ENCODE peak calls at places on chromosome 4, in nine cellular contexts. J is neuronal stem cell, Y is small intestine, Q is NCI-H1105, D is NCI-H1092, G is H54, R is lower lobe of right lung, F is choroid plexus epithelial cell, B is Caki2. Z is an unnamed sample.

GRCh38 chr4:5990446-5991160 is 27.6 kb downstream of the C4orf50 start:
- DNase-seq in J (no peak), Y (no peak), Q (no peak), D (no peak), G (no peak), R (no peak), F (no peak), B (no peak), Z (no peak)

GRCh38 chr4:139689093-139689722 is 23.6 kb downstream of the MGST2 start:
- DNase-seq in J (no peak), Y (peak), Q (no peak), D (no peak), G (no peak), R (no peak), F (no peak), B (peak), Z (no peak)

GRCh38 chr4:14478504-14478903 is 523.8 kb upstream of the CPEB2 start:
- DNase-seq in J (no peak), Y (no peak), Q (no peak), D (no peak), G (no peak), R (no peak), F (no peak), B (no peak), Z (no peak)

GRCh38 chr4:140046037-140046436 is 107.9 kb downstream of the MAML3 start:
- DNase-seq in J (no peak), Y (no peak), Q (no peak), D (no peak), G (no peak), R (no peak), F (no peak), B (no peak), Z (no peak)

GRCh38 chr4:174631901-174632758 is 109.8 kb upstream of the HPGD start:
- DNase-seq in J (peak), Y (peak), Q (no peak), D (peak), G (no peak), R (no peak), F (peak), B (peak), Z (peak)

GRCh38 chr4:74038161-74039064 is at the start of gene CXCL3:
- DNase-seq in J (peak), Y (peak), Q (peak), D (no peak), G (peak), R (peak), F (peak), B (peak), Z (peak)

GRCh38 chr4:2340272-2341061 is 78.0 kb downstream of the ZFYVE28 start:
- DNase-seq in J (no peak), Y (no peak), Q (no peak), D (no peak), G (no peak), R (no peak), F (no peak), B (no peak), Z (no peak)

GRCh38 chr4:71188197-71188625 is 150.6 kb upstream of the SLC4A4 start:
- DNase-seq in J (peak), Y (peak), Q (no peak), D (no peak), G (no peak), R (no peak), F (no peak), B (no peak), Z (no peak)

GRCh38 chr4:14196141-14196540 is 568.6 kb upstream of the BOD1L1 start:
- DNase-seq in J (peak), Y (peak), Q (no peak), D (no peak), G (peak), R (peak), F (peak), B (peak), Z (peak)

GRCh38 chr4:63085091-63085490 is 1324.2 kb downstream of the TECRL start:
- DNase-seq in J (no peak), Y (no peak), Q (no peak), D (no peak), G (no peak), R (no peak), F (peak), B (no peak), Z (no peak)